ENCODE peak calls at places on chromosomes 16 and 17, in six cellular contexts. V, L, E, G, Z and I are unnamed samples.

GRCh38 chr17:58153046-58153445 is 4.9 kb downstream of the OR4D1 start:
- DNase-seq in Z (no peak), E (no peak), V (no peak), L (no peak), G (no peak), I (no peak)

GRCh38 chr17:39208136-39208535 is 8.1 kb downstream of the RPL19 start:
- DNase-seq in V (no peak), Z (no peak), E (no peak), G (no peak), L (no peak), I (no peak)

GRCh38 chr17:64655704-64656103 is 6.4 kb downstream of the SMURF2 start:
- DNase-seq in V (no peak), L (no peak), Z (no peak), G (no peak), E (no peak), I (no peak)

GRCh38 chr17:58341861-58342475 is 10.0 kb downstream of the SUPT4H1 start:
- DNase-seq in Z (no peak), G (no peak), E (no peak), L (no peak), V (no peak), I (no peak)

GRCh38 chr16:80231888-80232287 is 308.9 kb upstream of the DYNLRB2 start:
- DNase-seq in E (no peak), V (no peak), Z (peak; percentile 48), L (no peak), G (no peak), I (peak; percentile 39)

GRCh38 chr16:23171234-23171948 is 11.2 kb upstream of the SCNN1G start:
- DNase-seq in V (no peak), L (no peak), Z (no peak), G (no peak), E (no peak), I (no peak)

GRCh38 chr17:77786740-77787505 is 171.6 kb upstream of the TNRC6C start:
- DNase-seq in L (no peak), E (no peak), V (peak; percentile 61), Z (no peak), G (peak; percentile 58), I (no peak)

GRCh38 chr16:10122546-10122945 is 59.7 kb downstream of the GRIN2A start:
- DNase-seq in Z (peak; percentile 15), G (no peak), L (peak; percentile 19), E (no peak), V (peak; percentile 20), I (no peak)

GRCh38 chr17:49440581-49440980 is 25.9 kb upstream of the PHB1 start:
- DNase-seq in Z (no peak), G (no peak), V (no peak), L (no peak), E (no peak), I (no peak)

GRCh38 chr17:16512011-16512410 is 20.0 kb upstream of the LRRC75A start:
- DNase-seq in L (no peak), Z (no peak), E (no peak), V (no peak), G (no peak), I (no peak)

GRCh38 chr16:2968738-2969544 is at the start of gene PAQR4:
- DNase-seq in Z (peak; percentile 80), V (peak; percentile 89), E (peak; percentile 82), G (no peak), L (peak; percentile 84), I (peak; percentile 72)

GRCh38 chr16:22664561-22664997 is 149.4 kb upstream of the HS3ST2 start:
- DNase-seq in L (no peak), E (no peak), G (no peak), Z (no peak), V (no peak), I (no peak)

GRCh38 chr17:45783593-45784292 is 377 bp upstream of the CRHR1 start:
- DNase-seq in G (no peak), Z (no peak), E (no peak), V (peak; percentile 75), L (peak; percentile 66), I (no peak)

GRCh38 chr17:63954402-63955063 is 18.2 kb downstream of the SCN4A start:
- DNase-seq in L (no peak), G (no peak), V (no peak), E (no peak), Z (no peak), I (no peak)

GRCh38 chr17:29565643-29566472 is 979 bp downstream of the ABHD15 start:
- DNase-seq in E (peak; percentile 22), L (no peak), V (peak; percentile 76), Z (peak; percentile 25), G (no peak), I (no peak)

GRCh38 chr17:56110463-56111138 is 42.7 kb upstream of the ANKFN1 start:
- DNase-seq in Z (no peak), G (no peak), V (no peak), E (no peak), L (no peak), I (no peak)

GRCh38 chr16:67245189-67245585 is 2.1 kb downstream of the FHOD1 start:
- DNase-seq in V (no peak), G (no peak), E (no peak), L (no peak), Z (no peak), I (no peak)

GRCh38 chr17:78414178-78415162 is 36.0 kb downstream of the PGS1 start:
- DNase-seq in V (no peak), L (no peak), E (no peak), Z (no peak), G (no peak), I (no peak)

GRCh38 chr17:32490101-32490482 is 3.3 kb downstream of the CDK5R1 start:
- DNase-seq in E (no peak), Z (no peak), V (no peak), L (no peak), G (no peak), I (no peak)

GRCh38 chr16:14501331-14502255 is 128.5 kb downstream of the PARN start:
- DNase-seq in G (peak; percentile 51), V (peak; percentile 63), Z (peak; percentile 92), E (peak; percentile 67), L (peak; percentile 71), I (peak; percentile 50)

GRCh38 chr17:17512866-17513265 is 16.7 kb upstream of the RASD1 start:
- DNase-seq in Z (no peak), G (no peak), E (no peak), L (no peak), V (no peak), I (no peak)

GRCh38 chr16:2296662-2297505 is 29.0 kb upstream of the RNPS1 start:
- DNase-seq in L (peak; percentile 86), G (peak; percentile 38), E (peak; percentile 8), V (peak; percentile 74), Z (peak; percentile 54), I (no peak)

GRCh38 chr16:1072526-1073261 is at the start of gene SSTR5:
- DNase-seq in L (peak; percentile 76), G (no peak), E (no peak), Z (no peak), V (no peak), I (no peak)

GRCh38 chr17:12438212-12438611 is 227.5 kb upstream of the MYOCD start:
- DNase-seq in Z (no peak), E (no peak), L (no peak), V (no peak), G (no peak), I (no peak)

DNA sequence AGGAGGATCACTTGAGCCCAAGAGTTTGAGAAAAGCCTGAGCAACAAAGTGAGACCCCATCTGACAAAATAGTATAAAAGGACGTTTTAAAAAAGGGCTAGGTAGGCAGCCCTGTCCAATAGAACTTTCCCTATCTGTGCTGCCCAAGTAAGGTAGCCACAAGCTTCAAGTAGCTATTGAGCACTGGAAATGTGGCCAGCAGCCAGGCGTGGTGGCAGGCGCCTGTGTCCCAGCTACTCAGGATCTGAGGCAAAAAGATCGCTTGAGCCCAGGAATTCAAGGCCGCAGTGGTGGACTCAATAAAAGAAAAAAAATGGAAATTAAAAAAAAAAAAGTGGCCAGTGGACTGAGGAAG is 1.5 kb upstream of the NQO1 start:
- DNase-seq in G (no peak), E (no peak), Z (no peak), L (no peak), V (no peak), I (no peak)
- TF ChIP-seq ATF3 in G (no peak), E (no peak), Z (no peak), L (no peak), V (no peak), I (no peak)

GRCh38 chr17:31003225-31003866 is 32.5 kb downstream of the RNF135 start:
- DNase-seq in E (no peak), Z (no peak), G (no peak), L (no peak), V (no peak), I (no peak)
- TF ChIP-seq ATF3 in E (no peak), Z (no peak), G (no peak), L (no peak), V (no peak), I (no peak)

GRCh38 chr16:4972938-4973587 is 14.9 kb downstream of the SEC14L5 start:
- DNase-seq in Z (no peak), E (no peak), L (no peak), G (no peak), V (no peak), I (no peak)
- TF ChIP-seq ATF3 in Z (no peak), E (no peak), L (no peak), G (no peak), V (no peak), I (no peak)

GRCh38 chr16:47715442-47716054 is 254.4 kb downstream of the PHKB start:
- DNase-seq in Z (no peak), V (no peak), E (no peak), L (no peak), G (no peak), I (no peak)

GRCh38 chr16:47716571-47716970 is 255.4 kb downstream of the PHKB start:
- DNase-seq in L (no peak), E (no peak), V (no peak), G (no peak), Z (no peak), I (no peak)

GRCh38 chr16:47711809-47712208 is 250.7 kb downstream of the PHKB start:
- DNase-seq in L (no peak), E (no peak), Z (no peak), V (no peak), G (no peak), I (no peak)

GRCh38 chr16:47713225-47713595 is 252.1 kb downstream of the PHKB start:
- DNase-seq in L (no peak), E (no peak), Z (peak; percentile 37), G (no peak), V (no peak), I (no peak)

DNA sequence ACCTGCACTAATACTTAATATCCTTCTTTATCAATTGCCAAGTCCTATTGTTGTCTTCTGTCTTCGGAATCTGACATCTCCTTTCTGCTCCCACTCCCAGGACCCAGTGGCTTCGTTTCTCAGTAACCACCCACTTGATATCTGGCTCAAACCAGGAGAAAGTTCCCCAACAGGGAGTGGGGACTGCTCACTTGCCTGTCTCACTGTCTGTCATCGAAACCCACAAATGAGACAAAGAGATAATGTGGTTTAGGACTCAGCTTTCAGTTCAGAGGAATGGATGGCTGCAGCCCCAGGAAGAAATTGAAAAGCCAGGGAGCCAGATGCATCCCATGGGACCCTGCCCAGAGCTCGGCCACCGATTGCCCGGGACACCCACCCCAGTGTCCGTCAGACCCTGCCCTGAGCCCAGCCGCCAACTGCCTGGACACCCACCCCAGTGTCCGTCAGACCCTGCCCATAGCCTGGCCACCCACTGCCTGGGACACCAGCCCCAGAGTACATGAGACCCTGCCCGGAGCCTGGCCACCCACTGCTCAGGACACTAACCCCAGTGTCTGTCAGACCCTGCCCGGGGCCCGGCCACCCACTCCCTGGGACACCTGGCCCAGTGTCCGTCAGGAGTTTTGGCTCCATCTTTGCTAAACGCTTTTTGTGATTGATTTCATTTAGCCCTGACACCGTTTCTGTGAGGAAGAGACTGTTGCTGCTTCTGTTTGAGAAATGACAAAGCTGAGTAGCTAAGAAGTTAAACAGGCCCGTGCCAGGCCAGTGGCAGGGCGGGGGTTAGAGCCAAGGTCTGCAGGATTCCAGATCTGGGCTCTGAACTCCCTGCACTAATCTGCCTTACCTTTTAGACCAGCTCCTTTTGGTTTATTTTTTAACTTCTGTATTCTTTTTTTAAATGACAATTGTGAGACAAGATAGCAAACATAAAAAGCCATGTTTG is 251.4 kb downstream of the PHKB start:
- DNase-seq in Z (no peak), G (no peak), V (no peak), E (no peak), L (no peak), I (no peak)
- TF ChIP-seq ATF3 in Z (no peak), G (no peak), V (no peak), E (no peak), L (no peak), I (no peak)